ENCODE peak calls at places on chromosomes 16 and 17, in four cellular contexts. I, V, E and F are unnamed samples.

GRCh38 chr17:4854181-4854681 is 21.1 kb downstream of the MINK1 start:
- DNase-seq in I (no peak), V (no peak), E (no peak), F (peak)

GRCh38 chr17:62919388-62919787 is 46.6 kb upstream of the TANC2 start:
- DNase-seq in V (no peak), E (no peak), I (peak), F (peak)

GRCh38 chr16:89785523-89786155 is 30.8 kb downstream of the FANCA start:
- DNase-seq in E (no peak), V (no peak), I (no peak), F (no peak)

GRCh38 chr17:80122026-80122575 is 20.7 kb downstream of the GAA start:
- DNase-seq in V (no peak), E (no peak), I (no peak), F (no peak)

GRCh38 chr16:83458612-83459011 is 349.2 kb upstream of the HSBP1 start:
- DNase-seq in E (no peak), I (peak), V (no peak), F (peak)

GRCh38 chr17:62070900-62071299 is 5.8 kb upstream of the MED13 start:
- DNase-seq in I (no peak), V (no peak), E (no peak), F (no peak)

GRCh38 chr17:82094931-82095776 is 2.9 kb downstream of the FASN start:
- DNase-seq in V (no peak), I (no peak), E (no peak), F (no peak)

GRCh38 chr17:58504826-58505351 is 9.5 kb downstream of the MTMR4 start:
- DNase-seq in I (no peak), E (no peak), V (peak), F (no peak)

GRCh38 chr17:42197564-42198156 is 3.4 kb upstream of the GHDC start:
- DNase-seq in E (no peak), I (no peak), V (no peak), F (no peak)

GRCh38 chr17:79484600-79485398 is 126.1 kb downstream of the RBFOX3 start:
- DNase-seq in E (no peak), V (no peak), I (no peak), F (no peak)

GRCh38 chr16:31386157-31386984 is 6.8 kb upstream of the ITGAD start:
- DNase-seq in E (no peak), I (peak), V (peak), F (peak)

GRCh38 chr16:53094013-53094630 is 39.3 kb downstream of the CHD9 start:
- DNase-seq in E (peak), V (peak), I (peak), F (no peak)

GRCh38 chr17:57916925-57917858 is 38.0 kb downstream of the CUEDC1 start:
- DNase-seq in I (no peak), V (no peak), E (no peak), F (no peak)

GRCh38 chr16:60217787-60218186 is 1483.7 kb upstream of the GOT2 start:
- DNase-seq in V (no peak), E (no peak), I (no peak), F (no peak)

GRCh38 chr16:50800074-50800473 is 58.2 kb downstream of the CYLD start:
- DNase-seq in E (no peak), V (no peak), I (no peak), F (no peak)

GRCh38 chr17:44219126-44219635 is 294 bp downstream of the UBTF start:
- DNase-seq in V (peak), E (no peak), I (no peak), F (no peak)

GRCh38 chr16:71384073-71384724 is 25.7 kb downstream of the CALB2 start:
- DNase-seq in I (no peak), E (no peak), V (no peak), F (no peak)

GRCh38 chr17:82403662-82404660 is 14.2 kb upstream of the HEXD start:
- DNase-seq in V (no peak), E (no peak), I (no peak), F (no peak)

GRCh38 chr17:8681175-8681949 is 50.8 kb upstream of the MYH10 start:
- DNase-seq in I (no peak), E (peak), V (no peak), F (peak)

GRCh38 chr16:30526137-30526822 is at the start of gene ZNF768:
- DNase-seq in V (peak), E (no peak), I (no peak), F (no peak)

GRCh38 chr16:7408700-7409340 is 76.2 kb downstream of the RBFOX1 start:
- DNase-seq in E (no peak), V (no peak), I (no peak), F (no peak)

GRCh38 chr17:57931488-57932137 is 23.6 kb downstream of the CUEDC1 start:
- DNase-seq in E (no peak), V (no peak), I (no peak), F (no peak)

GRCh38 chr16:73387979-73388378 is 340.1 kb upstream of the ZFHX3 start:
- DNase-seq in E (no peak), I (no peak), V (no peak), F (no peak)

GRCh38 chr16:49608095-49608494 is 234.5 kb downstream of the C16orf78 start:
- DNase-seq in E (no peak), V (no peak), I (no peak), F (no peak)

GRCh38 chr16:57600048-57600835 is 28.2 kb upstream of the ADGRG1 start:
- DNase-seq in E (no peak), V (peak), I (peak), F (no peak)

GRCh38 chr17:76504117-76504516 is 2.9 kb upstream of the RHBDF2 start:
- DNase-seq in I (no peak), E (no peak), V (no peak), F (no peak)

GRCh38 chr17:11244781-11245180 is 3.8 kb downstream of the SHISA6 start:
- DNase-seq in I (no peak), V (no peak), E (no peak), F (no peak)

GRCh38 chr16:20904507-20905079 is 4.0 kb downstream of the LYRM1 start:
- DNase-seq in V (no peak), I (peak), E (peak), F (no peak)

GRCh38 chr17:70517808-70518207 is 348.5 kb downstream of the KCNJ2 start:
- DNase-seq in E (no peak), I (no peak), V (no peak), F (no peak)

GRCh38 chr16:56389554-56389953 is 35.8 kb downstream of the AMFR start:
- DNase-seq in V (no peak), I (peak), E (no peak), F (peak)

GRCh38 chr17:72192409-72193192 is 71.8 kb downstream of the SOX9 start:
- DNase-seq in V (no peak), I (peak), E (peak), F (peak)

GRCh38 chr16:7239547-7239946 is 93.1 kb upstream of the RBFOX1 start:
- DNase-seq in V (no peak), I (no peak), E (no peak), F (no peak)

DNA sequence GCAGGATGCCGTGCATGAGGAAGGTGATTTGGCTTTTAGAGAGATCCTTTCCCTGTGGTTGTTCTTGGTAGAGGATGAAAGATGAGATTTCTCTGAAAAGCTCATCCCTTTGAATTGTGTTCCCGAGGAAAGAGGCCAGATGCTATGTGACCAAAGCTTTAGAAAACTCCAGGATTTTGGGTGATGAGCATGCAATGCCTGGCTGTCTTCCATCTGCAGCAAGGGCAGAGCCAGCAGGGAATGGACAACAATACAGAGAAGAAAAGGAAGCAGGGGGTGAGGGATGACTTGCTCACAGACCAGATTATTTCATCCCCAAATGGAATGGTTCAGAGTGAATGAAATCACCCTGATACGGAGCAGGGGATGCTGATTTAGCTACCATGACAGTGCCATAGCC is 949.7 kb upstream of the EEF2KMT start:
- DNase-seq in V (no peak), I (no peak), E (no peak), F (no peak)
- H3K4me3 ChIP-seq in V (no peak), I (no peak), E (no peak), F (no peak)

GRCh38 chr16:85634747-85635544 is 21.8 kb downstream of the GSE1 start:
- DNase-seq in I (no peak), V (no peak), E (no peak), F (no peak)
- H3K4me3 ChIP-seq in I (no peak), V (no peak), E (no peak), F (no peak)

GRCh38 chr17:46836500-46836899 is 14.9 kb upstream of the WNT9B start:
- DNase-seq in E (no peak), I (no peak), V (no peak), F (no peak)

GRCh38 chr17:46839211-46839610 is 12.2 kb upstream of the WNT9B start:
- DNase-seq in E (no peak), I (no peak), V (no peak), F (no peak)

GRCh38 chr17:46842835-46843234 is 8.5 kb upstream of the WNT9B start:
- DNase-seq in E (no peak), I (no peak), V (no peak), F (no peak)

GRCh38 chr17:46837521-46837920 is 13.9 kb upstream of the WNT9B start:
- DNase-seq in V (no peak), I (no peak), E (no peak), F (no peak)

DNA sequence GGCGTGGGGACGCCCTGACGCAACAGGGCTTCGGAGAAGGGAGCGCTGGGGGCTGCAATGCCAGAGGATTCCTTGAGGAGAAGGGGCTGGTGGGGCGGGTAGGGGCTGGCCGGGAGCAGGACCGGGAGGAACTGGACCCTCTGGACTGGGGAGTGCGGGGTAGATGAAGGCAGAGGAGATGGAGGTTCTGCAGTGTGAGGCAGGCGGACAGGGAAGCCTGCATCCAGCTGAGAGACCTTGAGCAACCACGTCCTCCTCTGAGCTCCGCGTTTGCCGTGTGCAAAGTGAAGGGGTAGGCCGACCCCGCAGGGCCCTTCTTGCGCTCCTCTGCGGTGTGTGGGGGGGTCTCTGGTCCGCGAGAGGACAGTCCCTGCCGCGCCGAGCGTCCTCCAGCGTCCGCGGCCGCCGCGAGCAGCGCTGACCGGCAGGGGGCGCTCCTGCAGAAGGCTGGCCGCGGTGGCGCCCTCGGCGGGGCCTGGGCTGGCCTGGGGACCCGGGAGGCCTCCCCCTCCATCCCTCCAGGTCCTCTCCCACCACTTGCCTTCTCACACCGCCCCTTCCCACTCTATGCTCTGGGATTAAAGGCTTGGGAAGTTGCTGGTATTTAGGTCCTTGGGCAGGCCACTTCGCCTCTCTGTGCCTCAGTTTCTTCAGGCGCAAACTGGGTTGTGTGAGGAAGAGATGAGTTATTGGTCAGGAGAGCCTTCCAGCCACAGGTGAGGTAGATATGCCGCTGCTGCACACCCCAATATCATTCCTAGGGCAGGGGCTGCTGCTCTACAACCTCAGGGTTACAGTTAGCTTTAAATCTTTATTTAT is 9.6 kb upstream of the WNT9B start:
- DNase-seq in E (no peak), V (peak), I (no peak), F (no peak)
- H3K4me3 ChIP-seq in E (no peak), V (no peak), I (no peak), F (peak)

GRCh38 chr17:7575481-7575883 is 4.0 kb upstream of the CD68 start:
- DNase-seq in V (no peak), E (no peak), I (no peak), F (no peak)

GRCh38 chr17:7575959-7576358 is 3.5 kb upstream of the CD68 start:
- DNase-seq in V (no peak), I (no peak), E (no peak), F (no peak)

GRCh38 chr17:7576432-7576937 is 3.0 kb upstream of the CD68 start:
- DNase-seq in E (no peak), V (no peak), I (no peak), F (no peak)

GRCh38 chr17:7579001-7579838 is at the start of gene CD68:
- DNase-seq in E (peak), V (peak), I (peak), F (peak)

GRCh38 chr17:7577327-7578199 is 1.9 kb upstream of the CD68 start:
- DNase-seq in E (no peak), V (no peak), I (no peak), F (no peak)
- H3K4me3 ChIP-seq in E (no peak), V (no peak), I (no peak), F (no peak)

GRCh38 chr16:55391760-55392375 is 67.9 kb downstream of the IRX6 start:
- DNase-seq in E (no peak), I (no peak), V (no peak), F (no peak)

GRCh38 chr16:55386534-55387296 is 62.7 kb downstream of the IRX6 start:
- DNase-seq in V (no peak), I (no peak), E (no peak), F (no peak)

GRCh38 chr16:55390838-55391237 is 66.8 kb downstream of the IRX6 start:
- DNase-seq in I (no peak), E (no peak), V (no peak), F (no peak)

GRCh38 chr16:55392701-55393100 is 68.7 kb downstream of the IRX6 start:
- DNase-seq in V (no peak), E (no peak), I (no peak), F (no peak)

GRCh38 chr16:55389426-55390073 is 65.5 kb downstream of the IRX6 start:
- DNase-seq in I (no peak), V (no peak), E (no peak), F (no peak)
- H3K4me3 ChIP-seq in I (no peak), V (no peak), E (no peak), F (no peak)